ENCODE peak calls at places on chromosomes 12 and 14, in seven cellular contexts. J, G, W, M, D, L and I are unnamed samples.
A peak's percentile ranks its signal among the peaks of the same experiment; 100 is the strongest.

GRCh38 chr12:3656946-3657622 is 95.8 kb downstream of the CRACR2A start:
- DNase-seq in J (no peak), G (no peak), W (no peak), M (no peak), D (no peak), L (no peak), I (no peak)

GRCh38 chr14:70567791-70568190 is 32.7 kb downstream of the MED6 start:
- DNase-seq in J (no peak), G (no peak), W (peak; percentile 3), M (peak; percentile 3), D (peak; percentile 53), L (no peak), I (no peak)

GRCh38 chr14:77804592-77804991 is 4.7 kb downstream of the ADCK1 start:
- DNase-seq in J (no peak), G (no peak), W (no peak), M (no peak), D (peak; percentile 10), L (no peak), I (no peak)

GRCh38 chr14:53952533-53952932 is 4.1 kb downstream of the BMP4 start:
- DNase-seq in J (no peak), G (no peak), W (no peak), M (no peak), D (no peak), L (peak; percentile 48), I (no peak)

GRCh38 chr12:55974308-55974724 is 438 bp downstream of the RAB5B start:
- DNase-seq in J (no peak), G (no peak), W (no peak), M (peak; percentile 71), D (peak; percentile 50), L (no peak), I (peak; percentile 75)

GRCh38 chr12:10717410-10717809 is 5.7 kb downstream of the YBX3 start:
- DNase-seq in J (no peak), G (no peak), W (no peak), M (peak; percentile 6), D (peak; percentile 67), L (no peak), I (no peak)

GRCh38 chr12:14588571-14588970 is 20.9 kb upstream of the PLBD1 start:
- DNase-seq in J (no peak), G (no peak), W (no peak), M (no peak), D (no peak), L (no peak), I (no peak)

GRCh38 chr12:112916270-112916669 is 9.5 kb downstream of the OAS1 start:
- DNase-seq in J (no peak), G (no peak), W (no peak), M (no peak), D (peak; percentile 20), L (no peak), I (no peak)

GRCh38 chr12:4164591-4165558 is 108.7 kb upstream of the CCND2 start:
- DNase-seq in J (no peak), G (no peak), W (peak; percentile 48), M (peak; percentile 76), D (peak; percentile 59), L (no peak), I (peak; percentile 74)

GRCh38 chr12:25119020-25119419 is 75.9 kb downstream of the DNAI7 start:
- DNase-seq in J (no peak), G (no peak), W (no peak), M (no peak), D (no peak), L (no peak), I (no peak)

GRCh38 chr12:65826513-65827171 is 2.4 kb downstream of the HMGA2 start:
- DNase-seq in J (no peak), G (no peak), W (no peak), M (no peak), D (peak; percentile 59), L (no peak), I (no peak)

GRCh38 chr14:52314521-52315354 is 626 bp downstream of the PTGER2 start:
- DNase-seq in J (peak; percentile 70), G (no peak), W (peak; percentile 9), M (peak; percentile 50), D (no peak), L (no peak), I (no peak)

GRCh38 chr12:110233212-110233903 is 47.7 kb upstream of the ATP2A2 start:
- DNase-seq in J (no peak), G (no peak), W (no peak), M (no peak), D (no peak), L (no peak), I (no peak)

GRCh38 chr14:54599932-54600331 is 33.0 kb downstream of the SAMD4A start:
- DNase-seq in J (no peak), G (no peak), W (no peak), M (no peak), D (no peak), L (no peak), I (no peak)

GRCh38 chr12:99332936-99333591 is 314.5 kb upstream of the GARIN6 start:
- DNase-seq in J (no peak), G (no peak), W (no peak), M (no peak), D (no peak), L (no peak), I (no peak)

GRCh38 chr12:93678779-93679178 is 1.6 kb downstream of the CRADD start:
- DNase-seq in J (no peak), G (no peak), W (no peak), M (no peak), D (no peak), L (no peak), I (no peak)

GRCh38 chr12:116896525-116896924 is 14.2 kb upstream of the FBXW8 start:
- DNase-seq in J (no peak), G (no peak), W (no peak), M (no peak), D (no peak), L (no peak), I (no peak)

GRCh38 chr14:23307687-23308644 is 1.3 kb downstream of the BCL2L2 start:
- DNase-seq in J (peak; percentile 40), G (no peak), W (no peak), M (no peak), D (peak; percentile 36), L (no peak), I (no peak)

GRCh38 chr12:110619534-110619953 is 5.6 kb downstream of the TCTN1 start:
- DNase-seq in J (no peak), G (no peak), W (no peak), M (no peak), D (no peak), L (no peak), I (no peak)

GRCh38 chr14:34873591-34874385 is 1.4 kb downstream of the BAZ1A start:
- DNase-seq in J (peak; percentile 90), G (peak; percentile 72), W (peak; percentile 59), M (peak; percentile 71), D (peak; percentile 63), L (peak; percentile 78), I (peak; percentile 79)

GRCh38 chr14:102770910-102771543 is 6.2 kb upstream of the TRAF3 start:
- DNase-seq in J (no peak), G (no peak), W (no peak), M (no peak), D (no peak), L (no peak), I (no peak)

GRCh38 chr14:73731111-73731510 is 16.9 kb upstream of the PNMA1 start:
- DNase-seq in J (no peak), G (no peak), W (no peak), M (no peak), D (no peak), L (no peak), I (no peak)
- TF ChIP-seq CTCF in J (no peak), G (no peak), W (peak; percentile 5), M (no peak), D (peak; percentile 3), L (no peak), I (no peak)

GRCh38 chr14:50951032-50951431 is 6.7 kb upstream of the PYGL start:
- DNase-seq in J (no peak), G (no peak), W (no peak), M (no peak), D (no peak), L (no peak), I (no peak)

GRCh38 chr14:50957296-50957695 is 13.0 kb upstream of the PYGL start:
- DNase-seq in J (no peak), G (no peak), W (no peak), M (no peak), D (peak; percentile 70), L (no peak), I (no peak)

GRCh38 chr14:50953497-50953896 is 9.2 kb upstream of the PYGL start:
- DNase-seq in J (no peak), G (no peak), W (no peak), M (no peak), D (no peak), L (no peak), I (no peak)

GRCh38 chr14:50954811-50955372 is 10.6 kb upstream of the PYGL start:
- DNase-seq in J (no peak), G (no peak), W (no peak), M (no peak), D (peak; percentile 83), L (no peak), I (no peak)

GRCh38 chr14:50955373-50956043 is 11.2 kb upstream of the PYGL start:
- DNase-seq in J (peak; percentile 74), G (peak; percentile 27), W (no peak), M (peak; percentile 18), D (peak; percentile 88), L (peak; percentile 61), I (no peak)
- TF ChIP-seq CTCF in J (no peak), G (peak; percentile 7), W (peak; percentile 51), M (no peak), D (peak; percentile 53), L (peak; percentile 19), I (peak; percentile 52)

DNA sequence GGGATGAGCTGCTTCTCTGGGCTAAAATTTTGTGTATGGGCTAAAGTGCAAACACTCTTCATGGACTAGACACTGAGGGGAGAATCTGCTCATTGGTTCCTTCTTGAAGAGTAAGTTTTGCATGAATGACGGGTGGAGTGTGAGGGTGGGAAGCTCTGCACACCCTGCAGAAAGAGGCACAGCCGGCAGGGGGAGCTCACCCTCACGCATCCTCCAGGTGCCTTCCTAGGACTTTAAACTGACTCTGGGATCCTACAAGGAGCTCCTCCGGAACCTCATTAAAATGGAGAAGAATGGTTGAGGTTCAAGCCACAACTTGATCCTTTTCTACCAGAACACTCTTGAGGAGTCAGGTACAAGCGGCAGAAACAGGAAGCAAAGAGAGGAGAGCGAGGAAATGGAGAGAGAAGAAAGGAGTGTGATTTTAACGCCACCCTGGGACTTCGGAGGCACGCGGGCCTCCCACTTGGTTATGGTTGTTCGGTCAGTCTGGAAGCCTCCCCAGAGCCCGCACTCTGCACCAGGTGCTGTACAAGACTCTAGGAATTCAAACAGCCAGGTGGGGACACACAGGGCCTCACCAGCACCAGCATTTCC is 87.5 kb downstream of the SETD3 start:
- DNase-seq in J (no peak), G (no peak), W (peak; percentile 42), M (peak; percentile 58), D (peak; percentile 51), L (no peak), I (no peak)
- TF ChIP-seq CTCF in J (no peak), G (peak; percentile 31), W (peak; percentile 74), M (peak; percentile 86), D (peak; percentile 85), L (peak; percentile 45), I (peak; percentile 83)

DNA sequence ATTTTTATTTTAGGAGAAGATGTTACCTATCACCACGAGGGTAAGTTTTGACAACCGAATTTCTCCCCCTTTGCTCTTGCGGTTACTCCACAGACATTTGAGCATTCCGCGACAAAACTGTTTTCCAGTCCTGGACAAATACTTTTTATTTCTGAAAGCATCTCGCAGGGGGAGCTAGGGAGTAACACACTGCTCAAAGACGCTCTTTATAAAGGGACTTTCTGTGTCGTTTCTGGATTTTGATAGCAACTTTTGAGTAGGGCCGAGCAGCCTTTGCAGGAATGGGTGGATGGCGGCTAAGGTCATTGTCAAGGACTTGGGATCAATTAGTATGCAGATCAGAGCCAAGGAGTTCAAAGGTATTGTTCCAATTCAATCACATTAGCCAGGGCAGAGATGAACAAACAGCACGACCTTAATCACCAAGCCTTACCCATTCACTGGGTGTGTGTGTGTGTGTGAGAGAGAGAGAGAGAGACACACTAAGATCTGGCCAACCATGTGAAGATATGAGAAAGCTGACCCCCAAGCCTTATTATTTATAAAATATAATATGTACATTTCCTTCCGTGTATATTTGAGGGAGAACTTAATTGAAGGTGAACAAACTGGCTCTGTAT is 613.6 kb downstream of the VRK1 start:
- DNase-seq in J (no peak), G (no peak), W (peak; percentile 7), M (no peak), D (no peak), L (no peak), I (no peak)
- TF ChIP-seq CTCF in J (no peak), G (no peak), W (peak; percentile 24), M (no peak), D (no peak), L (no peak), I (peak; percentile 40)